ENCODE peak calls at places on chromosomes 11 and 22, in seven cellular contexts. N is mammary epithelial cell; G is effector CD4-positive, alpha-beta T cell; O is AG04450; I is T-cell; L is right cardiac atrium; K is activated T-cell treated with anti-CD3 and anti-CD28 coated beads for 24 hours. F is an unnamed sample.

GRCh38 chr11:19712281-19713220 is at the start of gene NAV2:
- DNase-seq in I (peak), L (peak), O (peak), N (peak), K (peak), G (peak), F (peak)

GRCh38 chr11:67364783-67365525 is 8.4 kb downstream of the CLCF1 start:
- DNase-seq in K (no peak), I (no peak), L (no peak), O (no peak), N (no peak), G (no peak), F (no peak)

GRCh38 chr22:35984776-35985175 is 43.8 kb downstream of the RBFOX2 start:
- DNase-seq in L (no peak), O (no peak), N (no peak), I (no peak), G (no peak), K (no peak), F (no peak)

GRCh38 chr11:35851342-35851741 is 92.5 kb upstream of the LDLRAD3 start:
- DNase-seq in I (no peak), L (no peak), G (no peak), K (no peak), N (no peak), O (no peak), F (no peak)

GRCh38 chr11:117976445-117976844 is 9.7 kb upstream of the IL10RA start:
- DNase-seq in K (no peak), O (no peak), G (no peak), I (no peak), N (no peak), L (no peak), F (no peak)

GRCh38 chr11:62504158-62504973 is 42.2 kb downstream of the AHNAK start:
- DNase-seq in N (no peak), I (no peak), K (no peak), O (no peak), L (no peak), G (no peak), F (no peak)

GRCh38 chr11:61004841-61005240 is 33.4 kb downstream of the CD6 start:
- DNase-seq in L (no peak), O (no peak), K (no peak), G (no peak), I (peak), N (no peak), F (no peak)

GRCh38 chr11:69674267-69674885 is 777 bp downstream of the LTO1 start:
- DNase-seq in I (no peak), G (no peak), K (no peak), L (peak), O (peak), N (peak), F (no peak)

GRCh38 chr22:37401401-37401859 is 25.8 kb downstream of the ELFN2 start:
- DNase-seq in G (no peak), L (peak), I (no peak), N (no peak), K (no peak), O (no peak), F (no peak)

GRCh38 chr11:126090452-126090851 is 27.8 kb upstream of the CDON start:
- DNase-seq in I (no peak), K (no peak), O (no peak), N (no peak), G (no peak), L (no peak), F (no peak)

GRCh38 chr11:89443366-89444303 is 47.5 kb downstream of the NOX4 start:
- DNase-seq in L (no peak), G (no peak), N (no peak), I (no peak), K (no peak), O (no peak), F (no peak)

GRCh38 chr11:2276999-2277328 is 6.6 kb upstream of the ASCL2 start:
- DNase-seq in N (no peak), O (no peak), K (no peak), I (no peak), G (no peak), L (no peak), F (no peak)

GRCh38 chr22:37154925-37155712 is 5.4 kb upstream of the IL2RB start:
- DNase-seq in I (no peak), G (no peak), N (peak), L (no peak), K (no peak), O (no peak), F (no peak)

GRCh38 chr22:20080776-20081654 is 974 bp downstream of the DGCR8 start:
- DNase-seq in L (peak), O (peak), G (no peak), K (no peak), I (no peak), N (peak), F (no peak)

GRCh38 chr11:73265278-73265810 is 6.8 kb upstream of the P2RY6 start:
- DNase-seq in L (no peak), I (no peak), K (no peak), G (no peak), N (no peak), O (no peak), F (no peak)

GRCh38 chr11:13382751-13383150 is 80.3 kb downstream of the BTBD10 start:
- DNase-seq in N (no peak), L (no peak), G (no peak), O (no peak), I (no peak), K (no peak), F (no peak)

GRCh38 chr11:110059706-110060430 is 33.3 kb upstream of the ZC3H12C start:
- DNase-seq in O (peak), N (no peak), I (no peak), G (no peak), K (no peak), L (no peak), F (no peak)

GRCh38 chr11:112266410-112266778 is 5.7 kb upstream of the PLET1 start:
- DNase-seq in L (no peak), K (no peak), G (no peak), I (no peak), O (no peak), N (no peak), F (no peak)

GRCh38 chr22:34055525-34056200 is 135.4 kb upstream of the LARGE1 start:
- DNase-seq in I (no peak), G (no peak), L (peak), K (no peak), N (peak), O (no peak), F (no peak)

GRCh38 chr22:38176170-38176741 is 5.4 kb downstream of the PLA2G6 start:
- DNase-seq in O (peak), N (peak), K (no peak), L (peak), G (peak), I (peak), F (no peak)